ENCODE peak calls at places on chromosome 21, in five cellular contexts. C is K562, V is HepG2, P is GM12878, X is SK-N-SH. L is an unnamed sample. For H3K27me3, the result is how much of the 10 kb centered on the place peaks cover.

GRCh38 chr21:38839683-38840286 is 34.1 kb downstream of the ETS2 start:
- DNase-seq in X (no peak), P (no peak), C (no peak), V (no peak), L (peak)

GRCh38 chr21:38819719-38820147 is 14.0 kb downstream of the ETS2 start:
- DNase-seq in C (no peak), P (no peak), V (no peak), X (no peak), L (peak)

GRCh38 chr21:31801551-31802234 is 69.8 kb upstream of the SCAF4 start:
- DNase-seq in C (no peak), V (peak), P (no peak), X (no peak), L (no peak)

GRCh38 chr21:31236528-31236927 is 107.5 kb downstream of the TIAM1 start:
- DNase-seq in X (no peak), P (no peak), C (no peak), V (no peak), L (no peak)

GRCh38 chr21:31974454-31974985 is 101.7 kb downstream of the HUNK start:
- DNase-seq in C (no peak), P (no peak), X (no peak), V (no peak), L (no peak)

GRCh38 chr21:35201288-35201687 is 152.2 kb upstream of the RUNX1 start:
- DNase-seq in C (no peak), P (no peak), X (no peak), V (no peak), L (no peak)

GRCh38 chr21:19218163-19218562 is 814.6 kb upstream of the TMPRSS15 start:
- DNase-seq in V (no peak), X (no peak), P (no peak), C (no peak), L (no peak)

GRCh38 chr21:31397939-31398338 is 53.9 kb upstream of the TIAM1 start:
- DNase-seq in V (no peak), C (no peak), X (peak), P (no peak), L (no peak)

GRCh38 chr21:35348686-35349085 is 299.6 kb upstream of the RUNX1 start:
- DNase-seq in V (no peak), C (no peak), P (no peak), X (no peak), L (no peak)

GRCh38 chr21:29243188-29243587 is 55.5 kb upstream of the BACH1 start:
- DNase-seq in P (no peak), V (no peak), X (no peak), C (no peak), L (no peak)
- TF ChIP-seq RAD21 in P (no peak), V (no peak), X (no peak), C (no peak), L (no peak)

DNA sequence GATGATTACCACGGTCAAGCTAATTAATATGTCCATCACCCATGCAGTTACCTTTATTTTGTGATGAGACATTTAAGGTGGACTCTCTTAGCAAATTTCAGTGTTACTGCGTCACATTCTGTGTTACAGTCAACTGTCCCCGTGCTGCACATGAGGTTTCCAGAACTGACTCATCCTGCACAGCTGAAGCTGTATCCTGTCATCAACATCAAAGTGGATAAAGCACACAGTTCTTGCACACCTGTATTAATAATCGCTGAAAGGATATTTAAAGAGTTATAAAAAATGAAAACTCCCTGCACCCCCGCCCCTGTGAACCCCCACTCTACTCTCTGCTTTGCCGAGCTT is 3.4 kb upstream of the KRTAP10-5 start:
- DNase-seq in X (no peak), V (no peak), P (no peak), C (no peak), L (no peak)
- TF ChIP-seq REST in X (no peak), V (no peak), P (no peak), C (no peak), L (no peak)

DNA sequence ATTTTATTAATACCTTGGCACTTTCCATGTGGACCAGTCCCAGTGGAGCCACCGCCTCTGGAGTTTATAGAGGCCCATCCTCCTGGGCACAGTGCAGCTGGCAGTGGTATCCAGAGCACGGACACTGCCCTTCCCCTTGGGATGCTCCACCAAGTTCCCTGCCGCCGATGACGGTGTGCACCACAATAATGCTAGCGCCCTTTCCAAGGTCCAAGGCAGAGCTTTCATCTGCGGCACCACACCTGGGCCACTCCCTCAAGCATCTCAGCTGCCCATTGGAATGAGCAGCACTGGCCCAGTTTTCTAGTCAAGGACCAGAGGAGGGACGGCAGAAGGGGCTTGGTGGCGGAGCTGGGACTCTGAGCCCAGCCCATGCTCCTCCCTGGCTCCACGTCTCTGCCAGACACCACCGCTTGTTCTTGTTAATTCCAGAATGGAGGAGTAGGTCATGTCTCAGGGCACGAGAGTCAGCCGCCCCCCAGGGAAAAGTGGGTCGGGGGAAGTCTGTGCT is 24.5 kb downstream of the SIM2 start:
- DNase-seq in V (no peak), P (no peak), X (no peak), C (no peak), L (no peak)
- H3K27me3 ChIP-seq in V (under half), P (under half), X (under half), C (half or more), L (under half)

GRCh38 chr21:33848252-33848953 is 67.2 kb downstream of the ATP5PO start:
- DNase-seq in P (no peak), V (no peak), X (no peak), C (no peak), L (no peak)
- TF ChIP-seq RAD21 in P (no peak), V (no peak), X (no peak), C (no peak), L (no peak)

GRCh38 chr21:44817914-44818635 is at the start of gene SUMO3:
- DNase-seq in V (peak), C (peak), X (peak), P (no peak), L (no peak)
- TF ChIP-seq REST in V (no peak), C (peak), X (no peak), P (no peak), L (no peak)

GRCh38 chr21:42214081-42214750 is 4.7 kb upstream of the ABCG1 start:
- DNase-seq in V (no peak), X (no peak), C (no peak), P (no peak), L (no peak)
- H3K27me3 ChIP-seq in V (under half), X (under half), C (under half), P (under half), L (under half)

GRCh38 chr21:34074283-34075098 is 1.1 kb downstream of the MRPS6 start:
- DNase-seq in X (peak), V (no peak), C (no peak), P (no peak), L (no peak)
- TF ChIP-seq RAD21 in X (peak), V (no peak), C (no peak), P (no peak), L (no peak)

GRCh38 chr21:32994305-32994704 is 31.4 kb upstream of the OLIG2 start:
- DNase-seq in P (no peak), V (no peak), C (peak), X (peak), L (no peak)
- TF ChIP-seq REST in P (no peak), V (no peak), C (no peak), X (no peak), L (no peak)